ENCODE peak calls at places on chromosomes 5 and 9, in seven cellular contexts. W is mucosa of descending colon, R is fibroblast of mammary gland, P is cardiac fibroblast, Y is PC-9, U is thyroid gland, B is heart right ventricle. T is an unnamed sample.

GRCh38 chr9:91392435-91392834 is 30.7 kb upstream of the AUH start:
- DNase-seq in W (no peak), R (no peak), P (no peak), Y (no peak), U (no peak), B (no peak), T (no peak)

GRCh38 chr5:54171645-54172384 is 138.6 kb downstream of the ARL15 start:
- DNase-seq in W (no peak), R (peak), P (peak), Y (no peak), U (no peak), B (no peak), T (peak)

GRCh38 chr9:13369426-13369825 is 89.9 kb upstream of the MPDZ start:
- DNase-seq in W (no peak), R (no peak), P (no peak), Y (no peak), U (no peak), B (no peak), T (no peak)

GRCh38 chr5:34870382-34870781 is 31.4 kb downstream of the TTC23L start:
- DNase-seq in W (no peak), R (no peak), P (no peak), Y (no peak), U (no peak), B (no peak), T (no peak)

GRCh38 chr9:34087370-34087769 is 38.7 kb upstream of the UBAP2 start:
- DNase-seq in W (no peak), R (no peak), P (no peak), Y (no peak), U (no peak), B (no peak), T (no peak)

GRCh38 chr5:122145906-122146305 is 16.6 kb downstream of the ZNF474 start:
- DNase-seq in W (no peak), R (no peak), P (no peak), Y (no peak), U (no peak), B (no peak), T (no peak)

GRCh38 chr9:95138474-95138873 is 179.0 kb downstream of the FANCC start:
- DNase-seq in W (no peak), R (peak), P (no peak), Y (no peak), U (no peak), B (no peak), T (no peak)

GRCh38 chr9:127711226-127711701 is 4.2 kb downstream of the PTRH1 start:
- DNase-seq in W (no peak), R (no peak), P (no peak), Y (no peak), U (no peak), B (no peak), T (no peak)

GRCh38 chr5:79011869-79012268 is 26.8 kb upstream of the ARSB start:
- DNase-seq in W (no peak), R (no peak), P (no peak), Y (no peak), U (no peak), B (no peak), T (no peak)

GRCh38 chr5:180670586-180671359 is 21.4 kb upstream of the FLT4 start:
- DNase-seq in W (peak), R (peak), P (peak), Y (peak), U (peak), B (peak), T (peak)

GRCh38 chr9:103203172-103203571 is 208.0 kb downstream of the CYLC2 start:
- DNase-seq in W (no peak), R (no peak), P (no peak), Y (no peak), U (no peak), B (no peak), T (no peak)

GRCh38 chr5:88683506-88684135 is 199.4 kb downstream of the MEF2C start:
- DNase-seq in W (no peak), R (no peak), P (no peak), Y (no peak), U (no peak), B (no peak), T (peak)

GRCh38 chr9:35756275-35756742 is 2.2 kb upstream of the MSMP start:
- DNase-seq in W (peak), R (peak), P (peak), Y (no peak), U (peak), B (peak), T (no peak)

GRCh38 chr5:111742595-111742994 is 14.4 kb downstream of the NREP start:
- DNase-seq in W (peak), R (peak), P (peak), Y (no peak), U (peak), B (no peak), T (peak)

GRCh38 chr5:34998058-34998789 is 49.5 kb downstream of the AGXT2 start:
- DNase-seq in W (no peak), R (peak), P (peak), Y (no peak), U (peak), B (no peak), T (peak)

GRCh38 chr5:95631991-95632675 is 12.2 kb downstream of the GPR150 start:
- DNase-seq in W (no peak), R (peak), P (peak), Y (no peak), U (peak), B (no peak), T (peak)

GRCh38 chr9:96442491-96442890 is 7.5 kb upstream of the HABP4 start:
- DNase-seq in W (no peak), R (no peak), P (no peak), Y (no peak), U (no peak), B (no peak), T (no peak)

GRCh38 chr9:13806731-13807130 is 507.2 kb downstream of the NFIB start:
- DNase-seq in W (no peak), R (no peak), P (no peak), Y (no peak), U (no peak), B (no peak), T (no peak)

GRCh38 chr5:65394078-65394477 is 87.6 kb downstream of the ADAMTS6 start:
- DNase-seq in W (no peak), R (peak), P (peak), Y (no peak), U (peak), B (peak), T (peak)

GRCh38 chr9:93156475-93157008 is 22.5 kb upstream of the NINJ1 start:
- DNase-seq in W (no peak), R (no peak), P (no peak), Y (no peak), U (no peak), B (no peak), T (no peak)

GRCh38 chr9:134626576-134627416 is 14.8 kb upstream of the COL5A1 start:
- DNase-seq in W (no peak), R (no peak), P (peak), Y (no peak), U (no peak), B (no peak), T (peak)

GRCh38 chr9:34996905-34997279 is 7.3 kb downstream of the DNAJB5 start:
- DNase-seq in W (no peak), R (no peak), P (no peak), Y (no peak), U (no peak), B (no peak), T (no peak)

GRCh38 chr9:36934478-36935065 is 99.5 kb downstream of the PAX5 start:
- DNase-seq in W (no peak), R (no peak), P (no peak), Y (no peak), U (no peak), B (no peak), T (no peak)

GRCh38 chr5:14364576-14365472 is 216.8 kb upstream of the OTULINL start:
- DNase-seq in W (peak), R (no peak), P (no peak), Y (peak), U (peak), B (no peak), T (no peak)

GRCh38 chr5:132829742-132830435 is 558 bp downstream of the SHROOM1 start:
- DNase-seq in W (peak), R (peak), P (peak), Y (peak), U (peak), B (peak), T (peak)

GRCh38 chr5:111075520-111075919 is 4.0 kb downstream of the TSLP start:
- DNase-seq in W (no peak), R (peak), P (peak), Y (no peak), U (no peak), B (no peak), T (peak)

GRCh38 chr9:136847065-136847826 is 2.0 kb upstream of the PHPT1 start:
- DNase-seq in W (peak), R (peak), P (peak), Y (peak), U (peak), B (peak), T (peak)

GRCh38 chr5:172451771-172452197 is 2.5 kb downstream of the SH3PXD2B start:
- DNase-seq in W (peak), R (peak), P (peak), Y (no peak), U (peak), B (no peak), T (peak)

GRCh38 chr5:144831650-144832049 is 661.0 kb downstream of the KCTD16 start:
- DNase-seq in W (no peak), R (no peak), P (no peak), Y (no peak), U (no peak), B (no peak), T (no peak)

GRCh38 chr5:117872798-117873368 is 1115.5 kb downstream of the DTWD2 start:
- DNase-seq in W (no peak), R (no peak), P (no peak), Y (no peak), U (no peak), B (no peak), T (no peak)

GRCh38 chr9:130458804-130459067 is 14.0 kb downstream of the ASS1 start:
- DNase-seq in W (no peak), R (no peak), P (no peak), Y (no peak), U (no peak), B (no peak), T (no peak)
- H3K4me3 ChIP-seq in W (no peak), R (no peak), P (no peak), Y (no peak), U (no peak), B (no peak), T (no peak)

GRCh38 chr9:88809371-88809770 is 181.9 kb upstream of the S1PR3 start:
- DNase-seq in W (no peak), R (peak), P (peak), Y (no peak), U (no peak), B (no peak), T (no peak)
- TF ChIP-seq CTCF in W (no peak), R (no peak), P (no peak), Y (no peak), U (no peak), B (no peak), T (no peak)

DNA sequence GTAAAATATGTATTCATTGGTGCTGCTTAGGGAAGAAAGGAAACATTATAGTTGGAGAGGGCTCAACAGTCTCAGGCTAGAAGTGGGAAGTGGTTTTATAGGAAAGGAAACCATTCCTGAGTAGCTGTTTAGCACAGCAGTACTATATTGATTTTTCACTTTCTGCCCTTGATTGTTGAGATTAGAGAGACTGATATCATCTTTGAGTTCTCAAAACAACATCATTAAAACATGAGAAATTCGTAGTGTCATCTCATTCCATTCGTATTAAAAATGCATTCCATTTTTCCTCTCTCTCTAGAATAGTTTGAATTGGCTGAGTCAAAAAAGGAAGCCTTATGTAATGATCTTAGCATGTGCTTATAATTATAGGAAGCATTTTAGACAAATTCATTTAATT is 14.1 kb downstream of the POLR3G start:
- DNase-seq in W (no peak), R (peak), P (peak), Y (no peak), U (no peak), B (no peak), T (no peak)
- H3K4me3 ChIP-seq in W (no peak), R (no peak), P (no peak), Y (no peak), U (no peak), B (no peak), T (no peak)

GRCh38 chr5:134554319-134555222 is 29.1 kb downstream of the JADE2 start:
- DNase-seq in W (no peak), R (peak), P (peak), Y (peak), U (peak), B (peak), T (peak)
- TF ChIP-seq CTCF in W (no peak), R (no peak), P (peak), Y (no peak), U (peak), B (no peak), T (no peak)

T was measured in astrocyte of the spinal cord.